ENCODE peak calls at places on chromosomes 3 and 15, in six cellular contexts. Y, U, C, M, Z and P are unnamed samples.

GRCh38 chr3:151483488-151483887 is 22.6 kb upstream of the IGSF10 start:
- DNase-seq in Y (no peak), U (no peak), C (no peak), M (no peak), Z (no peak), P (no peak)

GRCh38 chr3:197718904-197719303 is 17.8 kb downstream of the RUBCN start:
- DNase-seq in Y (peak), U (no peak), C (no peak), M (no peak), Z (no peak), P (no peak)

GRCh38 chr3:46334911-46335478 is 18.9 kb upstream of the CCR2 start:
- DNase-seq in Y (peak), U (no peak), C (no peak), M (no peak), Z (no peak), P (no peak)

GRCh38 chr3:115982121-115982520 is 358.8 kb downstream of the GAP43 start:
- DNase-seq in Y (no peak), U (no peak), C (no peak), M (no peak), Z (no peak), P (no peak)

GRCh38 chr3:159792070-159792469 is 196.6 kb upstream of the IL12A start:
- DNase-seq in Y (no peak), U (no peak), C (no peak), M (no peak), Z (no peak), P (no peak)

GRCh38 chr3:196111939-196112386 is 30.1 kb upstream of the TFRC start:
- DNase-seq in Y (no peak), U (no peak), C (no peak), M (no peak), Z (no peak), P (no peak)

GRCh38 chr15:85379403-85380131 is 836 bp upstream of the AKAP13 start:
- DNase-seq in Y (no peak), U (no peak), C (no peak), M (peak), Z (no peak), P (peak)

GRCh38 chr3:107429330-107430181 is 52.3 kb downstream of the CCDC54 start:
- DNase-seq in Y (peak), U (peak), C (peak), M (peak), Z (peak), P (peak)

DNA sequence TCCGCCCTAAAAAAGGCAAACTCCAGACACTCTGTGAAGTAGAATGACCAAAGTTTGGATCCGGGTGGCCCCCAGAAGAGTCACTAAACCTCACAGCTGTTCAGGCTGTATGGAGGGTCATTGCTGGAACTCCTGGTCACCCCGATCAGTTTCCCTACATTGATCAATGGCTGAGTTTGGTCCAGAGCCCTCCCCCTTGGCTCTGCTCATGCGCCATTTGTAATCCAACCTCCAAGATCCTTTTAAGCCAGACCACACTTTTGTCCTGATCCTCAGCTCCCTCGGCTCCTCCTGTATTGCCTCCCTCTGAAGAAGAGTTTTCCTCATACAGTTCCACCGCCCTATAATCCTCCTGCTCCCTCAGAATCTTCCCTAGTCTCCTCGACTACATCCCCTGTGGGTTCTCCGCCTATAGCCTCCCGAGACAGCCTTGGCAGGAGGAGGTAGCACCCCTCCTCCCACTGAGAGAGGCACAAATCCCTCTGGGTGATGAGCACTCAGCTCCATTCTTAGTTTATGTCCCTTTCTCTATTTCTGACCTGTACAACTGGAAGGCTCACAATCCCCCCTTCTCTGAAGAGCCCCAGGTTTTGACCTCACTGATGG is 42.2 kb downstream of the ZBTB11 start:
- DNase-seq in Y (no peak), U (no peak), C (no peak), M (no peak), Z (no peak), P (no peak)
- TF ChIP-seq CTCF in Y (no peak), U (no peak), C (no peak), M (no peak), Z (no peak), P (no peak)

DNA sequence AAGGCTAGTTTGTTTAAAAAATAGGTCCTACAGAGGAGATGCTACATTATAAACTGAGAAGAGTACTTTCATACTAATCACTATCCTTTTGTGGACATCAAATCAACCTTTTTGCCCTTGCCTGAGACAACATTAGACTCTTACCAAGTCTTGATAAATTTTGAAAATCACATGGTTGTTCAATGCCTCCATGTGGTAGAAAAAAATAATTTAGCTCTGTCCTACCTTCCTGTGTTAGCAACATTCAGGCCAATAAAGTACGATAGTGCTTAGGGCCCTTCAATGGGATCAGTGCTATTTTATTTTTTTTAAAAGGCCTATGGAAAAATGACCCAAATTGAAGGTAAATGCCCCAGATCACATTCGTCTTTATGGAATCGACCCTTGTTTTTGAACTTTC is 5.0 kb upstream of the UBE2E1 start:
- DNase-seq in Y (no peak), U (no peak), C (no peak), M (no peak), Z (no peak), P (no peak)
- TF ChIP-seq CTCF in Y (peak), U (no peak), C (peak), M (no peak), Z (no peak), P (no peak)

DNA sequence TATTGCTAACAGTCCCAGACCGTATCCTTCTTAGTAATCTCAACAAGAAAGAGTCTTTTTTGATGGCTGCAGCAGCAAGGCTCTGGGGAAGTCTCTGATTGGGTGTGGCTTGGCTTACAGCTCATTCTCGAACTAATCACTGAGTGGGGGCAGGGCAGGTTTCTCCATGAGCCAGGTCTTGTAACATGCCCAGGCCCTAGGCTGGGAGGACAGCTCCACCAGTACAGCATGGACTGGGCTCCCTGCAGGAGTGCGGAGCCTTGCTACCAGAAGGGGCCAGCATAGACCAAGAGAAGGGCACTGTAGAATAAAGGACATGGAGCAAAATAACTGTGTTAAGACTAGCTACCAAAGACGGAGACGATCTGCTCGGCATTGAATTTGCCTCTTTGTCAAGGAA is 7.2 kb downstream of the CD276 start:
- DNase-seq in Y (no peak), U (no peak), C (peak), M (no peak), Z (peak), P (no peak)
- TF ChIP-seq CTCF in Y (peak), U (no peak), C (no peak), M (no peak), Z (no peak), P (no peak)

DNA sequence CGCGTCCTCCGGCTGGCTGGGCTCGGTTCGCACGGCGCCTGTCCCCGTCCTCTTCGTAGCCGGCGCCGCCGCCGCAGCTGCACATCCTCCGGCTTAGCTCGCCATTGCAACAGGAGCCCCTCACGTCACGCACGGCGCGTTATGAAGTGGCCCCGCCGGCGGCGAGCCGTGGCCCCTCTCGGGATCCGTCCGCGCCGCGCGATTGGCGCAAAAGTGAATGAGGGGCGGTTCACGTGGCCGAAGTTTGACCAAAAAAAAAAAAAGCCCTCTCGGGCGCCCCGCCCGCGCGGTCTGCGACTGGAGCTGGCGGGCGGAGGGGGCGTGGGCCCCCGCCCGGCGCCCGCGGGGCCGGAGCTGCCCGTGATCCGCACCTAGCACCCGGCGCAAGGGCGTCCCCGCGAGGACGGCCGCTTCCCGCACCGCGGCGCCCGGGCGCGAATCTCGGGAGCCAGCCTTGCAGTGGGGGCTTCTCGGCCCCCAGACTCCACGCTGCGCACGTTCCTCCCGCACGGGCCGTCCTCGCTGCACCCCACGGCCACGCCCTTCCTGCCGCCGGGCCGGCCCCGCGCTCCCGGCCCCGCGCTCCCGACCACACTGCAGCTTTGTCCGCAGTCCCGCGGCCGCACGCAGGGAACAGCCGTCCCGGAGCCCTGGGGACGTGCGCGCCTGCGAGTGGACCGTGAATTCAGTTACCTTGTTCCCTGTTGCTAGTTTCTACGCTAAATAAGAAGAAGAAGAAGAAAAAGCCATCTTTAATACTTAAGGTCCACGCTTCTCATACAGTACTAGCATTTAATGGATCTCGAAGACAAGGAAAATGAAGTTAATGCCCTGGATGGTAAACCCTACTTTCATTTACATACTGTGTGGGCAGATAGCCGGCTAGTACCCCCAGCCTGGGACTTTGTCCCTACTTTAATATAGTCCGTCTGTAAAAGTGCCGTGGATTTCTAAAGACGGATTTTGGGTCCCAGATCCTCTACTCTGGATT is at the start of gene CHSY1:
- DNase-seq in Y (peak), U (peak), C (peak), M (peak), Z (peak), P (peak)
- TF ChIP-seq CTCF in Y (no peak), U (no peak), C (peak), M (no peak), Z (no peak), P (no peak)

GRCh38 chr3:182438398-182438797 is 354.9 kb upstream of the ATP11B start:
- DNase-seq in Y (no peak), U (no peak), C (no peak), M (no peak), Z (no peak), P (no peak)

GRCh38 chr3:182440101-182440500 is 353.2 kb upstream of the ATP11B start:
- DNase-seq in Y (no peak), U (no peak), C (no peak), M (no peak), Z (no peak), P (no peak)

GRCh38 chr3:182435860-182436259 is 357.4 kb upstream of the ATP11B start:
- DNase-seq in Y (no peak), U (no peak), C (no peak), M (no peak), Z (no peak), P (no peak)

GRCh38 chr3:182436547-182436946 is 356.8 kb upstream of the ATP11B start:
- DNase-seq in Y (no peak), U (no peak), C (no peak), M (no peak), Z (no peak), P (no peak)
- TF ChIP-seq CTCF in Y (no peak), U (no peak), C (no peak), M (no peak), Z (no peak), P (no peak)

GRCh38 chr15:65214010-65214409 is 2.7 kb upstream of the CILP start:
- DNase-seq in Y (no peak), U (no peak), C (no peak), M (no peak), Z (no peak), P (no peak)

GRCh38 chr15:65213241-65213640 is 2.0 kb upstream of the CILP start:
- DNase-seq in Y (no peak), U (no peak), C (peak), M (no peak), Z (no peak), P (no peak)

GRCh38 chr15:65209701-65210643 is 1.3 kb downstream of the CILP start:
- DNase-seq in Y (no peak), U (no peak), C (no peak), M (no peak), Z (no peak), P (no peak)

GRCh38 chr15:65211157-65211982 is at the start of gene CILP:
- DNase-seq in Y (peak), U (no peak), C (peak), M (no peak), Z (no peak), P (no peak)

GRCh38 chr15:65212097-65212496 is 824 bp upstream of the CILP start:
- DNase-seq in Y (no peak), U (no peak), C (no peak), M (no peak), Z (peak), P (peak)
- TF ChIP-seq CTCF in Y (peak), U (no peak), C (no peak), M (peak), Z (peak), P (peak)

GRCh38 chr15:73992594-73992898 is 451 bp upstream of the STOML1 start:
- DNase-seq in Y (no peak), U (no peak), C (no peak), M (no peak), Z (no peak), P (no peak)
- TF ChIP-seq CTCF in Y (no peak), U (no peak), C (no peak), M (peak), Z (no peak), P (peak)

GRCh38 chr15:96353378-96353930 is 23.0 kb downstream of the NR2F2 start:
- DNase-seq in Y (no peak), U (no peak), C (no peak), M (no peak), Z (no peak), P (no peak)

GRCh38 chr15:96350884-96351639 is 20.6 kb downstream of the NR2F2 start:
- DNase-seq in Y (no peak), U (no peak), C (peak), M (no peak), Z (no peak), P (no peak)

GRCh38 chr15:96350321-96350720 is 19.8 kb downstream of the NR2F2 start:
- DNase-seq in Y (no peak), U (no peak), C (peak), M (no peak), Z (no peak), P (no peak)

GRCh38 chr15:96352594-96353377 is 22.3 kb downstream of the NR2F2 start:
- DNase-seq in Y (no peak), U (no peak), C (no peak), M (no peak), Z (peak), P (no peak)

DNA sequence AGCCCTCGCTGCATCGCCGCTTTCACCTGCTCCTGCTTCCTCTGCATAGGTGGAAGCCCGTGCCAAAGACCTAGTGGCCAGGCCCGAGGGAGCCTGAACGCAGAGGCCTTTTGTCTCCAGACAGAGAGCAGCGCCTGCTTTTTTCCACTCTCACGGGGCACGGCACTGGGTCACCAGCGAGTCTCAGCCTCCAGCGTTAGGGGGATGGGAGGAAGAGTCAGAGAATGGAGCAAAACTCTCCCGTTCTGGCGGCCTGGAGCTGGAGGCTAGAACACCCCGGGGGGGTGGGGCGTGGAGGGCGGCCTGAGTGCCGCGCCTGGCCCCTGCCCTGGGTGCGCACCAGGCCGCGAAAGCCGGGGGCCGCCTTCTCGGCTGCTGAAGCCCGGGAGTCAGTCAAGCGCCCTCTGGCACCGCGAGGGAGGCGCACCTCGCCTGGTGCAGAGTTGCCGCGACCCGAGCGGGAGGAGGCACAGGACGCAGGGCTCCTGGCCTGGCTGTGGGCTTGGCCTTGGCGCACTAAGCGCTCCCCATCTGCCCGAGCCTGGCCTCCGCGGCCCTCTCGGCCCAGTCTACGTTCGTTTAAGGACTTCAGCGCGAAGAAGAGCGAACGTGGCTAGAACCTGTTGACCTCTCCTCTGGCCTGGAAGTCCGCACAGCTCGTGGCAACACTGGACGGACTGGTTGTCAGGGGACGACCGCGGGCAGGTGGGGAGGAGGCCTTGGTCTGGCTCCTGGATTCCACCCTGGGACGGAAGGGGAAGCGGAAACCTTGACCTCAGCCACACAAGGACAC is 21.5 kb downstream of the NR2F2 start:
- DNase-seq in Y (no peak), U (peak), C (peak), M (no peak), Z (peak), P (no peak)
- TF ChIP-seq CTCF in Y (no peak), U (no peak), C (no peak), M (no peak), Z (no peak), P (no peak)